ENCODE peak calls at places on chromosomes 4 and X, in nine cellular contexts. One of them, this sample, is unnamed. For H3K36me3, the result is how much of the 10 kb centered on the place peaks cover.

GRCh38 chr4:106312377-106312776 is 3.6 kb downstream of the TBCK start:
- DNase-seq in esophagus muscularis mucosa: no peak
- DNase-seq in suprapubic skin: no peak
- DNase-seq in Karpas-422: no peak
- DNase-seq in transverse colon: no peak
- DNase-seq in psoas muscle: no peak
- DNase-seq in HCT116: no peak
- DNase-seq in GM06990: no peak
- DNase-seq in lung: no peak
- DNase-seq in this sample: no peak

GRCh38 chr4:98945297-98945850 is 16.4 kb upstream of the EIF4E start:
- DNase-seq in transverse colon: no peak
- DNase-seq in Karpas-422: no peak
- DNase-seq in suprapubic skin: no peak
- DNase-seq in GM06990: no peak
- DNase-seq in psoas muscle: no peak
- DNase-seq in HCT116: no peak
- DNase-seq in esophagus muscularis mucosa: no peak
- DNase-seq in lung: no peak
- DNase-seq in this sample: peak

GRCh38 chr4:107896651-107897050 is 34.7 kb upstream of the CYP2U1 start:
- DNase-seq in transverse colon: no peak
- DNase-seq in lung: no peak
- DNase-seq in esophagus muscularis mucosa: no peak
- DNase-seq in suprapubic skin: no peak
- DNase-seq in GM06990: no peak
- DNase-seq in psoas muscle: no peak
- DNase-seq in HCT116: no peak
- DNase-seq in Karpas-422: no peak
- DNase-seq in this sample: no peak

GRCh38 chr4:78953231-78953630 is 14.0 kb upstream of the PAQR3 start:
- DNase-seq in psoas muscle: no peak
- DNase-seq in suprapubic skin: no peak
- DNase-seq in transverse colon: no peak
- DNase-seq in lung: no peak
- DNase-seq in HCT116: no peak
- DNase-seq in Karpas-422: no peak
- DNase-seq in GM06990: no peak
- DNase-seq in esophagus muscularis mucosa: no peak
- DNase-seq in this sample: no peak

GRCh38 chrX:6311540-6311939 is 82.9 kb upstream of the NLGN4X start:
- DNase-seq in Karpas-422: no peak
- DNase-seq in esophagus muscularis mucosa: no peak
- DNase-seq in suprapubic skin: no peak
- DNase-seq in psoas muscle: no peak
- DNase-seq in transverse colon: no peak
- DNase-seq in lung: no peak
- DNase-seq in HCT116: no peak
- DNase-seq in GM06990: no peak
- DNase-seq in this sample: no peak

GRCh38 chrX:153494061-153494460 is 719 bp upstream of the BGN start:
- DNase-seq in suprapubic skin: no peak
- DNase-seq in Karpas-422: no peak
- DNase-seq in transverse colon: no peak
- DNase-seq in psoas muscle: no peak
- DNase-seq in esophagus muscularis mucosa: no peak
- DNase-seq in GM06990: no peak
- DNase-seq in lung: no peak
- DNase-seq in HCT116: no peak
- DNase-seq in this sample: no peak

GRCh38 chrX:21781976-21782375 is 24.1 kb upstream of the SMPX start:
- DNase-seq in transverse colon: no peak
- DNase-seq in suprapubic skin: no peak
- DNase-seq in Karpas-422: no peak
- DNase-seq in lung: no peak
- DNase-seq in GM06990: no peak
- DNase-seq in HCT116: no peak
- DNase-seq in psoas muscle: no peak
- DNase-seq in esophagus muscularis mucosa: no peak
- DNase-seq in this sample: no peak

GRCh38 chr4:106690487-106690886 is 321.9 kb upstream of the GIMD1 start:
- DNase-seq in lung: no peak
- DNase-seq in HCT116: no peak
- DNase-seq in Karpas-422: no peak
- DNase-seq in transverse colon: no peak
- DNase-seq in psoas muscle: no peak
- DNase-seq in GM06990: no peak
- DNase-seq in esophagus muscularis mucosa: no peak
- DNase-seq in suprapubic skin: no peak
- DNase-seq in this sample: peak

DNA sequence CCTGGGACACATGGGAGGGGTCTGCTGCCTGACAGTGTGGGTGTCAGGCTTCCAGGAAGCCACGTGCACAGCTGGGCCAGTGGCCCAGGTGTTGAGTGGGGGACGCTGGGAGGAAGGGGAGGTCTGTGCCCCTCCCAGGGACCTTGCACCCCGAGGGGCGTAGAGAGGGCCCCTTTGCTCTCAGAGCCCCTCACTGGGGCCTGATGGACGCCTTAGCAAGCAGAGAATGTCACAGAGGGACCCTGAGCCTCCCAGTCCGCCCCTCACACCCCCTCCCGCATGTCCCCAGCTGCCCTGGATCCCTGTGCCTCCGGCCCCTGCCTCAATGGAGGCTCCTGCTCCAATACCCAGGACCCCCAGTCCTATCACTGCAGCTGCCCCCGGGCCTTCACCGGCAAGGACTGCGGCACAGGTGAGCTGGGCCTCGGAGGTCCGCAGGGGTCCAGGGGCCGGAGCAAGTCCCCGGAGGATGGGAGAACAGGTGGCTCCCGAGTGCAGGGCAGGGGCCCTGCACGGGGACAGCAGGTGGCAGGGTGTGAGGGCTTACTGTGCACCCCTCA is 2.1 kb downstream of the HGFAC start:
- DNase-seq in GM06990: peak
- DNase-seq in Karpas-422: no peak
- DNase-seq in transverse colon: no peak
- DNase-seq in lung: no peak
- DNase-seq in esophagus muscularis mucosa: no peak
- DNase-seq in suprapubic skin: no peak
- DNase-seq in psoas muscle: peak
- DNase-seq in HCT116: no peak
- DNase-seq in this sample: no peak
- H3K4me3 ChIP-seq in GM06990: no peak
- H3K4me3 ChIP-seq in Karpas-422: no peak
- H3K4me3 ChIP-seq in transverse colon: no peak
- H3K4me3 ChIP-seq in lung: no peak
- H3K4me3 ChIP-seq in esophagus muscularis mucosa: no peak
- H3K4me3 ChIP-seq in suprapubic skin: no peak
- H3K4me3 ChIP-seq in psoas muscle: no peak
- H3K4me3 ChIP-seq in HCT116: no peak
- H3K4me3 ChIP-seq in this sample: no peak

GRCh38 chr4:88063634-88064296 is 56.3 kb downstream of the PKD2 start:
- DNase-seq in HCT116: no peak
- DNase-seq in psoas muscle: no peak
- DNase-seq in GM06990: no peak
- DNase-seq in Karpas-422: no peak
- DNase-seq in transverse colon: no peak
- DNase-seq in esophagus muscularis mucosa: no peak
- DNase-seq in suprapubic skin: no peak
- DNase-seq in lung: no peak
- DNase-seq in this sample: no peak

GRCh38 chr4:88062843-88063242 is 55.4 kb downstream of the PKD2 start:
- DNase-seq in transverse colon: no peak
- DNase-seq in esophagus muscularis mucosa: no peak
- DNase-seq in suprapubic skin: no peak
- DNase-seq in Karpas-422: no peak
- DNase-seq in psoas muscle: no peak
- DNase-seq in lung: no peak
- DNase-seq in HCT116: no peak
- DNase-seq in GM06990: no peak
- DNase-seq in this sample: no peak

GRCh38 chr4:88064410-88064809 is 57.0 kb downstream of the PKD2 start:
- DNase-seq in suprapubic skin: no peak
- DNase-seq in lung: no peak
- DNase-seq in GM06990: no peak
- DNase-seq in HCT116: no peak
- DNase-seq in Karpas-422: no peak
- DNase-seq in esophagus muscularis mucosa: no peak
- DNase-seq in transverse colon: no peak
- DNase-seq in psoas muscle: no peak
- DNase-seq in this sample: no peak

GRCh38 chr4:88060431-88060830 is 53.0 kb downstream of the PKD2 start:
- DNase-seq in Karpas-422: no peak
- DNase-seq in lung: no peak
- DNase-seq in psoas muscle: no peak
- DNase-seq in GM06990: no peak
- DNase-seq in esophagus muscularis mucosa: no peak
- DNase-seq in HCT116: no peak
- DNase-seq in suprapubic skin: no peak
- DNase-seq in transverse colon: no peak
- DNase-seq in this sample: peak

GRCh38 chr4:88062311-88062710 is 54.9 kb downstream of the PKD2 start:
- DNase-seq in psoas muscle: no peak
- DNase-seq in HCT116: no peak
- DNase-seq in Karpas-422: no peak
- DNase-seq in suprapubic skin: no peak
- DNase-seq in esophagus muscularis mucosa: no peak
- DNase-seq in GM06990: no peak
- DNase-seq in lung: no peak
- DNase-seq in transverse colon: no peak
- DNase-seq in this sample: no peak
- H3K36me3 ChIP-seq in psoas muscle: half or more
- H3K36me3 ChIP-seq in HCT116: under half
- H3K36me3 ChIP-seq in Karpas-422: half or more
- H3K36me3 ChIP-seq in suprapubic skin: half or more
- H3K36me3 ChIP-seq in esophagus muscularis mucosa: half or more
- H3K36me3 ChIP-seq in GM06990: under half
- H3K36me3 ChIP-seq in lung: under half
- H3K36me3 ChIP-seq in transverse colon: under half
- H3K36me3 ChIP-seq in this sample: under half

GRCh38 chr4:87974856-87975462 is 555 bp upstream of the SPP1 start:
- DNase-seq in transverse colon: no peak
- DNase-seq in lung: no peak
- DNase-seq in HCT116: no peak
- DNase-seq in psoas muscle: no peak
- DNase-seq in GM06990: no peak
- DNase-seq in Karpas-422: no peak
- DNase-seq in suprapubic skin: no peak
- DNase-seq in esophagus muscularis mucosa: no peak
- DNase-seq in this sample: no peak

GRCh38 chr4:87977521-87978278 is 2.2 kb downstream of the SPP1 start:
- DNase-seq in transverse colon: no peak
- DNase-seq in Karpas-422: no peak
- DNase-seq in HCT116: no peak
- DNase-seq in lung: no peak
- DNase-seq in suprapubic skin: no peak
- DNase-seq in esophagus muscularis mucosa: no peak
- DNase-seq in GM06990: no peak
- DNase-seq in psoas muscle: no peak
- DNase-seq in this sample: no peak

GRCh38 chr4:87975466-87975865 is at the start of gene SPP1:
- DNase-seq in GM06990: no peak
- DNase-seq in psoas muscle: no peak
- DNase-seq in esophagus muscularis mucosa: no peak
- DNase-seq in transverse colon: no peak
- DNase-seq in lung: no peak
- DNase-seq in Karpas-422: peak
- DNase-seq in suprapubic skin: no peak
- DNase-seq in HCT116: no peak
- DNase-seq in this sample: peak

GRCh38 chr4:87971866-87972265 is 3.6 kb upstream of the SPP1 start:
- DNase-seq in transverse colon: no peak
- DNase-seq in psoas muscle: no peak
- DNase-seq in lung: no peak
- DNase-seq in suprapubic skin: no peak
- DNase-seq in Karpas-422: no peak
- DNase-seq in HCT116: no peak
- DNase-seq in GM06990: no peak
- DNase-seq in esophagus muscularis mucosa: no peak
- DNase-seq in this sample: no peak

DNA sequence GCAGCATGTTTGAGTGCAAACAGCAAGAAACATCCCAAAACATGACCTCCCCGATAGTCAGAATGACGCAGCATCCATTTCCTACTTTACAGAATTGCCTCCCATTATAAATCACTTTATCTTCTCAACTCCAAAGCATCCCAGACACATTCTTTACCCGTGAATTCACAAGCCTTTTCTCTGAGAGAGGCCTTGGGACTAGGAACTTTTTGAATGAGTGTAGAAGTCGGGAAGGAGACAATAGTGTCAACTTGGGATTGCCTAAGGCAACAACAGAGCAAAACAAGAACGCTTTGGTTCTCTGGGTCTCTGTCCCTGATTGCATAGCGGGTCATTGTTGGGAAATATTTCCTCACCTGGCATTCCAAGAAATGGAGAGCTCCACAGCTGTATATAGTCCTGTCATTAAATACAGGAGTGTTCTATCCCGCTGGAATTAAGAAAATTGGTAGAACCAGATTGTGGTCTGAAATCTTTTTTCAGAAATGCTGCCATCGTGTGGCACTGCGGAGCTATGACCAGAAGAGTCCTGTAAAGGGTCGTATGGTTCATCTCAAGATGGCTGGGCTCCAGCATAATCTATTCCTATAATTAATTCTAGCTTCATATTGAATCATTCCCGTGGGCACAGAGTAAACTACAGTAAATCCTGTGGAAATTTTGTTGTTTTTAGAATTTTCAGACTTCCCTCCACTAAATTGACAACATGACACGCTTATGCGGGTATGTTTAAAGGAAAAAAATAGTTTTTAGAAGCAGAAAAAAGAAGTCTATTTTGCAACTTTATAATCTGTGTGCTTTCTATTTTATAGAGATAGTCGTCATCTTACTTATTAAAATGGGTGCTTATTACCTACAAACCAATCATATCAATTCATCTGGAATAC is 2.0 kb upstream of the SPP1 start:
- DNase-seq in esophagus muscularis mucosa: no peak
- DNase-seq in GM06990: no peak
- DNase-seq in suprapubic skin: no peak
- DNase-seq in transverse colon: peak
- DNase-seq in psoas muscle: no peak
- DNase-seq in Karpas-422: peak
- DNase-seq in HCT116: peak
- DNase-seq in lung: no peak
- DNase-seq in this sample: peak
- H3K4me3 ChIP-seq in esophagus muscularis mucosa: peak
- H3K4me3 ChIP-seq in GM06990: no peak
- H3K4me3 ChIP-seq in suprapubic skin: no peak
- H3K4me3 ChIP-seq in transverse colon: no peak
- H3K4me3 ChIP-seq in psoas muscle: no peak
- H3K4me3 ChIP-seq in Karpas-422: no peak
- H3K4me3 ChIP-seq in HCT116: no peak
- H3K4me3 ChIP-seq in lung: no peak
- H3K4me3 ChIP-seq in this sample: peak

GRCh38 chrX:3518870-3519269 is 172.4 kb upstream of the MXRA5 start:
- DNase-seq in Karpas-422: no peak
- DNase-seq in psoas muscle: peak
- DNase-seq in esophagus muscularis mucosa: no peak
- DNase-seq in lung: no peak
- DNase-seq in HCT116: peak
- DNase-seq in transverse colon: peak
- DNase-seq in GM06990: no peak
- DNase-seq in suprapubic skin: no peak
- DNase-seq in this sample: peak
- H3K36me3 ChIP-seq in Karpas-422: under half
- H3K36me3 ChIP-seq in psoas muscle: under half
- H3K36me3 ChIP-seq in esophagus muscularis mucosa: under half
- H3K36me3 ChIP-seq in lung: under half
- H3K36me3 ChIP-seq in HCT116: under half
- H3K36me3 ChIP-seq in transverse colon: under half
- H3K36me3 ChIP-seq in GM06990: under half
- H3K36me3 ChIP-seq in suprapubic skin: under half
- H3K36me3 ChIP-seq in this sample: under half